ENCODE peak calls at places on chromosomes 6 and 20, in six cellular contexts. One of them, this sample, is unnamed.

GRCh38 chr6:90286884-90287488 is 9.7 kb downstream of the BACH2 start:
- DNase-seq in PC-3: peak; percentile 72
- DNase-seq in fibroblast of lung: peak; percentile 44
- DNase-seq in AG10803: no peak
- DNase-seq in IMR-90: peak; percentile 20
- DNase-seq in RWPE2: no peak
- DNase-seq in this sample: peak; percentile 69

GRCh38 chr6:39962831-39963230 is 28.6 kb upstream of the MOCS1 start:
- DNase-seq in PC-3: peak; percentile 37
- DNase-seq in fibroblast of lung: peak; percentile 59
- DNase-seq in AG10803: peak; percentile 50
- DNase-seq in IMR-90: peak; percentile 70
- DNase-seq in RWPE2: no peak
- DNase-seq in this sample: no peak

GRCh38 chr20:48189177-48189576 is 403.9 kb upstream of the SULF2 start:
- DNase-seq in PC-3: peak; percentile 63
- DNase-seq in fibroblast of lung: peak; percentile 8
- DNase-seq in AG10803: peak; percentile 61
- DNase-seq in IMR-90: no peak
- DNase-seq in RWPE2: no peak
- DNase-seq in this sample: peak; percentile 68

GRCh38 chr20:24519476-24519875 is 50.0 kb downstream of the SYNDIG1 start:
- DNase-seq in PC-3: no peak
- DNase-seq in fibroblast of lung: no peak
- DNase-seq in AG10803: no peak
- DNase-seq in IMR-90: no peak
- DNase-seq in RWPE2: no peak
- DNase-seq in this sample: no peak

GRCh38 chr6:45163952-45164766 is 164.0 kb upstream of the RUNX2 start:
- DNase-seq in PC-3: peak; percentile 14
- DNase-seq in fibroblast of lung: no peak
- DNase-seq in AG10803: no peak
- DNase-seq in IMR-90: no peak
- DNase-seq in RWPE2: no peak
- DNase-seq in this sample: peak; percentile 30

GRCh38 chr20:19491241-19491640 is 266.8 kb upstream of the RIN2 start:
- DNase-seq in PC-3: no peak
- DNase-seq in fibroblast of lung: no peak
- DNase-seq in AG10803: no peak
- DNase-seq in IMR-90: no peak
- DNase-seq in RWPE2: no peak
- DNase-seq in this sample: no peak

GRCh38 chr6:130625825-130626500 is 201.2 kb upstream of the SMLR1 start:
- DNase-seq in PC-3: peak; percentile 71
- DNase-seq in fibroblast of lung: peak; percentile 44
- DNase-seq in AG10803: peak; percentile 87
- DNase-seq in IMR-90: peak; percentile 44
- DNase-seq in RWPE2: no peak
- DNase-seq in this sample: peak; percentile 13

GRCh38 chr6:50093116-50093937 is 43.6 kb upstream of the DEFB112 start:
- DNase-seq in PC-3: no peak
- DNase-seq in fibroblast of lung: no peak
- DNase-seq in AG10803: no peak
- DNase-seq in IMR-90: no peak
- DNase-seq in RWPE2: no peak
- DNase-seq in this sample: no peak

GRCh38 chr20:13515291-13515690 is 123.4 kb downstream of the TASP1 start:
- DNase-seq in PC-3: no peak
- DNase-seq in fibroblast of lung: no peak
- DNase-seq in AG10803: peak; percentile 37
- DNase-seq in IMR-90: peak; percentile 52
- DNase-seq in RWPE2: no peak
- DNase-seq in this sample: no peak

GRCh38 chr6:31829633-31830492 is 2.3 kb downstream of the HSPA1B start:
- DNase-seq in PC-3: peak; percentile 65
- DNase-seq in fibroblast of lung: peak; percentile 71
- DNase-seq in AG10803: peak; percentile 51
- DNase-seq in IMR-90: peak; percentile 56
- DNase-seq in RWPE2: no peak
- DNase-seq in this sample: peak; percentile 70

GRCh38 chr6:99189823-99190721 is 159.4 kb downstream of the FAXC start:
- DNase-seq in PC-3: no peak
- DNase-seq in fibroblast of lung: no peak
- DNase-seq in AG10803: no peak
- DNase-seq in IMR-90: no peak
- DNase-seq in RWPE2: no peak
- DNase-seq in this sample: no peak

GRCh38 chr20:48661575-48662473 is 166.0 kb downstream of the PREX1 start:
- DNase-seq in PC-3: no peak
- DNase-seq in fibroblast of lung: no peak
- DNase-seq in AG10803: peak; percentile 20
- DNase-seq in IMR-90: no peak
- DNase-seq in RWPE2: no peak
- DNase-seq in this sample: no peak

GRCh38 chr6:19444481-19444880 is 392.7 kb upstream of the ID4 start:
- DNase-seq in PC-3: peak; percentile 74
- DNase-seq in fibroblast of lung: peak; percentile 63
- DNase-seq in AG10803: no peak
- DNase-seq in IMR-90: peak; percentile 7
- DNase-seq in RWPE2: no peak
- DNase-seq in this sample: no peak

GRCh38 chr20:32007787-32008616 is 2.2 kb upstream of the CCM2L start:
- DNase-seq in PC-3: no peak
- DNase-seq in fibroblast of lung: no peak
- DNase-seq in AG10803: no peak
- DNase-seq in IMR-90: no peak
- DNase-seq in RWPE2: no peak
- DNase-seq in this sample: no peak

GRCh38 chr20:6705106-6705766 is 62.2 kb upstream of the BMP2 start:
- DNase-seq in PC-3: peak; percentile 22
- DNase-seq in fibroblast of lung: no peak
- DNase-seq in AG10803: no peak
- DNase-seq in IMR-90: no peak
- DNase-seq in RWPE2: no peak
- DNase-seq in this sample: no peak

GRCh38 chr20:63955281-63955845 is 853 bp downstream of the UCKL1 start:
- DNase-seq in PC-3: peak; percentile 35
- DNase-seq in fibroblast of lung: peak; percentile 33
- DNase-seq in AG10803: peak; percentile 31
- DNase-seq in IMR-90: no peak
- DNase-seq in RWPE2: peak; percentile 87
- DNase-seq in this sample: peak; percentile 29

GRCh38 chr20:3606021-3606420 is 57.2 kb downstream of the GFRA4 start:
- DNase-seq in PC-3: no peak
- DNase-seq in fibroblast of lung: no peak
- DNase-seq in AG10803: peak; percentile 48
- DNase-seq in IMR-90: peak; percentile 63
- DNase-seq in RWPE2: no peak
- DNase-seq in this sample: no peak

DNA sequence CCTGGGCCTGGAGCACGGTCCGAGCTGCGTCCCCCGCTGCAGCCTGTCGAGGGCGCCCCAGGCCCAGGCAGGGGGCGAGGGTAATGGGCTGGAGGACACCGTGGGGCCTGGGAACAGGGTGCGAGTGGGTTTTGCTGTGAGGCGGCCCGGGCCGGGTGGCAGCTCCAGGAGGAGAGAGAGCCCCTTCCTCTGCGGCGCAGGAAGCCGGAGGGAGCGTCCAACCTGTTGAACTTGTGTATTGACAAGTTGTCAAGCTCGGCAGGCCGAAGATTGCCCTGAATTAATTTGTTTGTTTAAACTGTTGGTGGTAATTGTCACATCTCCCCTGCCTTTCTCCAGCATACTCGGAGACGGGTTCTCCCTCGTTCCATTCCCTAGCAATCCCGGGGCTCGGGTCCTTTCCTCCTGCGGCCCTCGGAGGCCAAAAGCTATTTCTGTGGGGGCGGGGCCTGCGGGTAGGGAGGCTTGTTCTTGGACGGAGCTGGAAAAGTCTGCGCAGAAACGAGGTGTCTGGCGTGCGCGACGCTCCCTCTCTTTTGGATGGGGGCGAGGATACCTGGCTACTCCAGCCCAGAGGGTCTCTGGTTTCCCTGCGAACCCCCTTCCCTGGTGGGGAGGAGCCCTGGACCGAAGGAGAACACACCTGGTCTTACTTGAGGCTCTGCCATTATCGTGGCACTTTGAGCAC is 9.9 kb downstream of the NR2E1 start:
- DNase-seq in PC-3: no peak
- DNase-seq in fibroblast of lung: no peak
- DNase-seq in AG10803: no peak
- DNase-seq in IMR-90: no peak
- DNase-seq in RWPE2: no peak
- DNase-seq in this sample: no peak
- TF ChIP-seq CTCF in PC-3: peak; percentile 53
- TF ChIP-seq CTCF in fibroblast of lung: no peak
- TF ChIP-seq CTCF in AG10803: no peak
- TF ChIP-seq CTCF in IMR-90: no peak
- TF ChIP-seq CTCF in RWPE2: no peak
- TF ChIP-seq CTCF in this sample: no peak

GRCh38 chr20:49915380-49916145 is at the start of gene SPATA2:
- DNase-seq in PC-3: peak; percentile 96
- DNase-seq in fibroblast of lung: peak; percentile 96
- DNase-seq in AG10803: peak; percentile 94
- DNase-seq in IMR-90: peak; percentile 94
- DNase-seq in RWPE2: peak; percentile 100
- DNase-seq in this sample: peak; percentile 93

GRCh38 chr20:49913399-49914047 is 1.8 kb downstream of the SPATA2 start:
- DNase-seq in PC-3: no peak
- DNase-seq in fibroblast of lung: no peak
- DNase-seq in AG10803: no peak
- DNase-seq in IMR-90: peak; percentile 42
- DNase-seq in RWPE2: no peak
- DNase-seq in this sample: no peak

GRCh38 chr20:49914310-49915117 is 815 bp downstream of the SPATA2 start:
- DNase-seq in PC-3: peak; percentile 39
- DNase-seq in fibroblast of lung: no peak
- DNase-seq in AG10803: no peak
- DNase-seq in IMR-90: no peak
- DNase-seq in RWPE2: no peak
- DNase-seq in this sample: no peak

GRCh38 chr20:49916146-49917002 is 1.0 kb upstream of the SPATA2 start:
- DNase-seq in PC-3: peak; percentile 95
- DNase-seq in fibroblast of lung: no peak
- DNase-seq in AG10803: peak; percentile 25
- DNase-seq in IMR-90: peak; percentile 55
- DNase-seq in RWPE2: no peak
- DNase-seq in this sample: peak; percentile 50

GRCh38 chr20:49915118-49915379 is 280 bp downstream of the SPATA2 start:
- DNase-seq in PC-3: no peak
- DNase-seq in fibroblast of lung: no peak
- DNase-seq in AG10803: no peak
- DNase-seq in IMR-90: no peak
- DNase-seq in RWPE2: no peak
- DNase-seq in this sample: no peak
- TF ChIP-seq CTCF in PC-3: peak; percentile 33
- TF ChIP-seq CTCF in fibroblast of lung: no peak
- TF ChIP-seq CTCF in AG10803: no peak
- TF ChIP-seq CTCF in IMR-90: peak; percentile 3
- TF ChIP-seq CTCF in RWPE2: no peak
- TF ChIP-seq CTCF in this sample: no peak

GRCh38 chr6:140441256-140441655 is 1066.8 kb upstream of the CITED2 start:
- DNase-seq in PC-3: peak; percentile 58
- DNase-seq in fibroblast of lung: peak; percentile 67
- DNase-seq in AG10803: peak; percentile 94
- DNase-seq in IMR-90: peak; percentile 63
- DNase-seq in RWPE2: no peak
- DNase-seq in this sample: peak; percentile 40
- TF ChIP-seq CTCF in PC-3: peak; percentile 59
- TF ChIP-seq CTCF in fibroblast of lung: peak; percentile 44
- TF ChIP-seq CTCF in AG10803: peak; percentile 64
- TF ChIP-seq CTCF in IMR-90: peak; percentile 57
- TF ChIP-seq CTCF in RWPE2: peak; percentile 38
- TF ChIP-seq CTCF in this sample: peak; percentile 45

GRCh38 chr6:3237761-3238662 is 10.6 kb upstream of the TUBB2B start:
- DNase-seq in PC-3: no peak
- DNase-seq in fibroblast of lung: no peak
- DNase-seq in AG10803: peak; percentile 26
- DNase-seq in IMR-90: no peak
- DNase-seq in RWPE2: no peak
- DNase-seq in this sample: no peak

GRCh38 chr6:3239110-3239830 is 11.8 kb upstream of the TUBB2B start:
- DNase-seq in PC-3: peak; percentile 41
- DNase-seq in fibroblast of lung: no peak
- DNase-seq in AG10803: no peak
- DNase-seq in IMR-90: no peak
- DNase-seq in RWPE2: no peak
- DNase-seq in this sample: no peak

GRCh38 chr6:3245216-3245615 is 13.5 kb upstream of the PSMG4 start:
- DNase-seq in PC-3: no peak
- DNase-seq in fibroblast of lung: no peak
- DNase-seq in AG10803: no peak
- DNase-seq in IMR-90: no peak
- DNase-seq in RWPE2: no peak
- DNase-seq in this sample: no peak

GRCh38 chr6:3244003-3244831 is 14.5 kb upstream of the PSMG4 start:
- DNase-seq in PC-3: peak; percentile 17
- DNase-seq in fibroblast of lung: no peak
- DNase-seq in AG10803: no peak
- DNase-seq in IMR-90: no peak
- DNase-seq in RWPE2: no peak
- DNase-seq in this sample: peak; percentile 50

GRCh38 chr6:3240595-3240994 is 13.1 kb upstream of the TUBB2B start:
- DNase-seq in PC-3: no peak
- DNase-seq in fibroblast of lung: no peak
- DNase-seq in AG10803: no peak
- DNase-seq in IMR-90: no peak
- DNase-seq in RWPE2: no peak
- DNase-seq in this sample: no peak
- TF ChIP-seq CTCF in PC-3: no peak
- TF ChIP-seq CTCF in fibroblast of lung: no peak
- TF ChIP-seq CTCF in AG10803: no peak
- TF ChIP-seq CTCF in IMR-90: no peak
- TF ChIP-seq CTCF in RWPE2: no peak
- TF ChIP-seq CTCF in this sample: no peak

DNA sequence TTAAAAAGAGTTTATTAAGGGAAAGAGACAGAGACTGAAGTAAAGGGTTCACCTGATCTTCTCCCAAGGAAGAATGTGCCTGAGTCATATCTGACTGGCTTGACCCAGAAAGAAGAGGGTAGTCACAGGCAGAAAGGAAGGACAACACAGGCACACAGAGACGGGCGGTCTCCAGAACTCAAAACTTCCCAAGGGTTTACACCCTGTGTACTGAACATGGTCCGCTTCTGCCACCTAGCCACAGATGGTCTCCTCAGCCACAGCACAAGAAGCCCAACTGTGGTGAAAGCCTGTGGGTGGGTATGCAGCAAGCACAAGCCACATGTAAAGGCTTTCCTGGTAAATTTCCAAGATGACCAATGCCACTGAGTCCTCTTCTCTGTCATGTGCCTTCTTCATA is 17.2 kb downstream of the UNC5CL start:
- DNase-seq in PC-3: peak; percentile 52
- DNase-seq in fibroblast of lung: peak; percentile 10
- DNase-seq in AG10803: peak; percentile 82
- DNase-seq in IMR-90: peak; percentile 46
- DNase-seq in RWPE2: no peak
- DNase-seq in this sample: peak; percentile 76
- TF ChIP-seq CTCF in PC-3: peak; percentile 48
- TF ChIP-seq CTCF in fibroblast of lung: no peak
- TF ChIP-seq CTCF in AG10803: peak; percentile 65
- TF ChIP-seq CTCF in IMR-90: peak; percentile 51
- TF ChIP-seq CTCF in RWPE2: peak; percentile 57
- TF ChIP-seq CTCF in this sample: peak; percentile 22

GRCh38 chr6:163579111-163579879 is 164.8 kb downstream of the QKI start:
- DNase-seq in PC-3: no peak
- DNase-seq in fibroblast of lung: no peak
- DNase-seq in AG10803: no peak
- DNase-seq in IMR-90: no peak
- DNase-seq in RWPE2: no peak
- DNase-seq in this sample: no peak
- TF ChIP-seq CTCF in PC-3: no peak
- TF ChIP-seq CTCF in fibroblast of lung: no peak
- TF ChIP-seq CTCF in AG10803: no peak
- TF ChIP-seq CTCF in IMR-90: no peak
- TF ChIP-seq CTCF in RWPE2: no peak
- TF ChIP-seq CTCF in this sample: no peak

This sample was measured in MCF 10A.